ENCODE peak calls at places on chromosomes 6 and 20, in five cellular contexts. P is IMR-90, I is fibroblast of lung, M is astrocyte of the spinal cord, F is psoas muscle. Q is an unnamed sample.

GRCh38 chr6:137490506-137490905 is 3.7 kb downstream of the OLIG3 start:
- DNase-seq in F (no peak), P (no peak), M (no peak), I (no peak), Q (no peak)

GRCh38 chr20:23141450-23142161 is 55.5 kb upstream of the CD93 start:
- DNase-seq in M (no peak), F (peak), I (peak), P (no peak), Q (no peak)

GRCh38 chr6:45533394-45533793 is 155.7 kb upstream of the SUPT3H start:
- DNase-seq in F (no peak), I (no peak), M (no peak), P (peak), Q (peak)

GRCh38 chr20:53328956-53329355 is 264.7 kb downstream of the ZNF217 start:
- DNase-seq in M (no peak), I (no peak), F (no peak), P (no peak), Q (no peak)

GRCh38 chr6:108068618-108069017 is 5.9 kb downstream of the OSTM1 start:
- DNase-seq in P (no peak), I (no peak), M (no peak), F (no peak), Q (no peak)

GRCh38 chr20:41176711-41177552 is 39.6 kb downstream of the PLCG1 start:
- DNase-seq in I (no peak), P (no peak), M (no peak), F (peak), Q (no peak)

GRCh38 chr20:32457476-32457986 is 99.4 kb downstream of the ASXL1 start:
- DNase-seq in I (peak), M (peak), F (peak), P (peak), Q (peak)

GRCh38 chr6:111857674-111858337 is 15.4 kb downstream of the FYN start:
- DNase-seq in P (no peak), I (no peak), M (no peak), F (no peak), Q (no peak)

GRCh38 chr6:83853968-83854501 is 875 bp downstream of the RIPPLY2 start:
- DNase-seq in I (no peak), F (no peak), M (no peak), P (no peak), Q (no peak)

GRCh38 chr20:51661609-51662178 is 106.5 kb downstream of the ATP9A start:
- DNase-seq in I (peak), M (peak), P (peak), F (no peak), Q (no peak)

GRCh38 chr6:55668625-55669024 is 89.6 kb upstream of the HMGCLL1 start:
- DNase-seq in I (peak), F (no peak), P (peak), M (peak), Q (peak)

GRCh38 chr6:81169166-81169565 is 583.3 kb downstream of the TENT5A start:
- DNase-seq in M (peak), I (peak), P (no peak), F (no peak), Q (peak)

GRCh38 chr6:42104095-42104806 is 38.2 kb downstream of the C6orf132 start:
- DNase-seq in I (peak), F (peak), P (no peak), M (peak), Q (peak)

GRCh38 chr6:91447530-91447929 is 860.7 kb upstream of the MAP3K7 start:
- DNase-seq in M (no peak), F (no peak), P (no peak), I (no peak), Q (no peak)

GRCh38 chr6:148724428-148724827 is 22.4 kb upstream of the UST start:
- DNase-seq in F (no peak), P (no peak), M (no peak), I (no peak), Q (no peak)

GRCh38 chr20:33490023-33490933 is at the start of gene CBFA2T2:
- DNase-seq in M (peak), P (peak), I (peak), F (peak), Q (peak)

DNA sequence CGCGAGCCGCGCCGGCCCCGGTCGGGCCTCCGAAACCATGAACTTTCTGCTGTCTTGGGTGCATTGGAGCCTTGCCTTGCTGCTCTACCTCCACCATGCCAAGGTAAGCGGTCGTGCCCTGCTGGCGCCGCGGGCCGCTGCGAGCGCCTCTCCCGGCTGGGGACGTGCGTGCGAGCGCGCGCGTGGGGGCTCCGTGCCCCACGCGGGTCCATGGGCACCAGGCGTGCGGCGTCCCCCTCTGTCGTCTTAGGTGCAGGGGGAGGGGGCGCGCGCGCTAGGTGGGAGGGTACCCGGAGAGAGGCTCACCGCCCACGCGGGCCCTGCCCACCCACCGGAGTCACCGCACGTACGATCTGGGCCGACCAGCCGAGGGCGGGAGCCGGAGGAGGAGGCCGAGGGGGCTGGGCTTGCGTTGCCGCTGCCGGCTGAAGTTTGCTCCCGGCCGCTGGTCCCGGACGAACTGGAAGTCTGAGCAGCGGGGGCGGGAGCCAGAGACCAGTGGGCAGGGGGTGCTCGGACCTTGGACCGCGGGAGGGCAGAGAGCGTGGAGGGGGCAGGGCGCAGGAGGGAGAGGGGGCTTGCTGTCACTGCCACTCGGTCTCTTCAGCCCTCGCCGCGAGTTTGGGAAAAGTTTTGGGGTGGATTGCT is 1.3 kb downstream of the VEGFA start:
- DNase-seq in P (peak), I (peak), M (peak), F (peak), Q (peak)
- H3K4me3 ChIP-seq in P (peak), I (peak), M (peak), F (peak), Q (peak)

GRCh38 chr6:151390276-151391020 is 911 bp downstream of the ZBTB2 start:
- DNase-seq in P (peak), I (peak), M (peak), F (peak), Q (peak)

GRCh38 chr6:151391021-151391470 is 313 bp downstream of the ZBTB2 start:
- DNase-seq in P (peak), M (peak), I (peak), F (peak), Q (peak)

GRCh38 chr6:151389640-151390275 is 1.6 kb downstream of the ZBTB2 start:
- DNase-seq in P (peak), M (peak), I (peak), F (peak), Q (peak)

GRCh38 chr6:151387581-151387980 is 3.8 kb downstream of the ZBTB2 start:
- DNase-seq in P (peak), I (peak), F (no peak), M (peak), Q (peak)

GRCh38 chr6:151388997-151389639 is 2.2 kb downstream of the ZBTB2 start:
- DNase-seq in M (no peak), P (no peak), F (no peak), I (no peak), Q (no peak)
- TF ChIP-seq CTCF in M (no peak), P (no peak), F (no peak), I (no peak), Q (no peak)

DNA sequence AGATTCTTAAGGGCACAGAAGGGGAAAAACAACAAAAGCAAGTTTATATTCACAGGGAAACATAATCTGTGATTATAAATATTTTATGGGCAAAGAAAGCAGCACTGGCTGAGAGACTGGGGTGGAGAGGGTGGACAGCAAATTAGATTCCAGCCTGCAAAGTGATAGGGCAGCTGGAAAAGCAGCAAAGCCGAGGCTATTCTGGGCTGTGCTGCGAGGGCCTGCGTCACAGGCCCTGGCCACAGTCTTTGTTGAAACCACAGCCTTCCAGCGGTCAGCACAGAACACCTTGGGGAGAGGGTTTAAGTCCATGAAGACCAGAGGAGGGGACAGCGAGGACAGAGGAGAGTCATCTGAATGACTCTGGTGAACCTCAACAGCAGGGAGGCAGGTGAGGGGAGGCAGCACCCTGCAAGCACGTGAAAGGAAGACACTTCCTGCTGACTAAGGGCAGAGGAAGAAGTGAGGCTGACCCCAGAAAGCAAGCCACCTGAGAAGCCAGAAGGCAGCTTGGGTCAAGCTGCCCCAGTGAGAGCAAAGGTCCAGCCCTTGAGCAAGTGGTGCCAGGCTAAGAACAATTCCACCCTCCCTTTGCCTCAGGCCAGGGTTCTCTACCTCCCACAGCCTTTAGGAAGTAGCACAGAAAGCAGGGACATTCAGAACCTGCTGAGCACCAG is 17.1 kb downstream of the MRPL14 start:
- DNase-seq in M (no peak), F (peak), P (no peak), I (no peak), Q (no peak)
- H3K4me3 ChIP-seq in M (no peak), F (peak), P (no peak), I (no peak), Q (no peak)

GRCh38 chr20:44600301-44600700 is 17.9 kb downstream of the PKIG start:
- DNase-seq in F (no peak), I (no peak), M (no peak), P (no peak), Q (no peak)

GRCh38 chr20:44597930-44598329 is 15.6 kb downstream of the PKIG start:
- DNase-seq in I (peak), M (no peak), P (no peak), F (no peak), Q (no peak)

GRCh38 chr20:44597516-44597915 is 15.1 kb downstream of the PKIG start:
- DNase-seq in P (no peak), F (no peak), M (no peak), I (no peak), Q (no peak)

GRCh38 chr20:44599715-44600114 is 17.3 kb downstream of the PKIG start:
- DNase-seq in M (no peak), P (no peak), I (no peak), F (no peak), Q (no peak)

GRCh38 chr20:44598413-44599290 is 16.3 kb downstream of the PKIG start:
- DNase-seq in M (no peak), I (no peak), F (peak), P (no peak), Q (peak)
- TF ChIP-seq CTCF in M (peak), I (no peak), F (no peak), P (no peak), Q (peak)

GRCh38 chr20:1227121-1227582 is 1.3 kb downstream of the RAD21L1 start:
- DNase-seq in P (no peak), F (no peak), M (no peak), I (no peak), Q (no peak)
- H3K4me3 ChIP-seq in P (peak), F (peak), M (no peak), I (no peak), Q (no peak)

DNA sequence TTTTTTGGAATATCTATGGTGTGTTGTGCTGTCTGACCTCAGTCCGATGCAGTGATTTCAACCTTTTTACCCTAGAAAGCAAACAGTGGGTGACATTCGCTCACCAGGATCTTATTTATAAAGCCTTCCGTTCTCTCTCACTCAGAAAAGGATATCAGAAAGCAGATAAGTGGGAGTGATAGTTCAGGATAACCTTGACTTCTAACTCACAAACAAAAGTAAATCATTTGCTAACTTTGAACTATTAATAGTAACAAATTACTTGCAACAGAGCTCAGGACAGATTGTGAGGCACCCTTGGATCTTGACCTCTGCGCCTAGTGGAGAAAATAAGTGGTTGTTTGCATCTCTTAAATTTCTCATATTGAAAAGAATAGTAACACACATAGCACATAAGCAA is 637.1 kb upstream of the CITED2 start:
- DNase-seq in P (no peak), M (no peak), I (no peak), F (no peak), Q (no peak)
- TF ChIP-seq CTCF in P (no peak), M (no peak), I (no peak), F (peak), Q (no peak)

GRCh38 chr6:6942826-6943225 is 164.9 kb upstream of the RREB1 start:
- DNase-seq in P (peak), M (peak), I (peak), F (peak), Q (peak)
- H3K4me3 ChIP-seq in P (no peak), M (no peak), I (no peak), F (peak), Q (no peak)

GRCh38 chr6:82573200-82573972 is 209.8 kb downstream of the TPBG start:
- DNase-seq in F (no peak), I (no peak), M (no peak), P (no peak), Q (no peak)
- TF ChIP-seq CTCF in F (no peak), I (no peak), M (no peak), P (no peak), Q (no peak)

GRCh38 chr6:37058084-37058586 is 52.7 kb downstream of the FGD2 start:
- DNase-seq in F (peak), I (peak), M (no peak), P (peak), Q (no peak)
- H3K4me3 ChIP-seq in F (no peak), I (no peak), M (no peak), P (no peak), Q (no peak)